ENCODE peak calls at places on chromosome 1, in nine cellular contexts. T is kidney; U is uterus; S is GM23338; O is OCI-LY7; F is CD8-positive, alpha-beta T cell; B is fibroblast of lung; D is SJSA1; K is neuronal stem cell. Q is an unnamed sample.
A peak's percentile ranks its signal among the peaks of the same experiment; 100 is the strongest.

GRCh38 chr1:45752441-45753052 is 2.1 kb upstream of the IPP start:
- DNase-seq in T (no peak), U (no peak), S (no peak), O (no peak), F (no peak), B (peak; percentile 44), D (no peak), K (no peak), Q (no peak)

GRCh38 chr1:205547932-205548827 is 43.7 kb downstream of the CDK18 start:
- DNase-seq in T (no peak), U (no peak), S (no peak), O (no peak), F (no peak), B (no peak), D (peak; percentile 34), K (no peak), Q (no peak)

GRCh38 chr1:22039594-22040347 is 12.7 kb upstream of the CDC42 start:
- DNase-seq in T (peak; percentile 87), U (peak; percentile 37), S (peak; percentile 74), O (peak; percentile 92), F (peak; percentile 96), B (peak; percentile 89), D (no peak), K (no peak), Q (no peak)

GRCh38 chr1:243547906-243548305 is 292.1 kb downstream of the SDCCAG8 start:
- DNase-seq in T (no peak), U (no peak), S (no peak), O (no peak), F (no peak), B (no peak), D (no peak), K (no peak), Q (no peak)

GRCh38 chr1:3236955-3237354 is 168.0 kb downstream of the PRDM16 start:
- DNase-seq in T (no peak), U (no peak), S (no peak), O (no peak), F (no peak), B (no peak), D (no peak), K (no peak), Q (no peak)

GRCh38 chr1:176858421-176858916 is 306.0 kb downstream of the ASTN1 start:
- DNase-seq in T (no peak), U (no peak), S (no peak), O (no peak), F (no peak), B (no peak), D (no peak), K (no peak), Q (no peak)

GRCh38 chr1:44103270-44104131 is 15.1 kb upstream of the KLF17 start:
- DNase-seq in T (no peak), U (no peak), S (peak; percentile 73), O (no peak), F (no peak), B (peak; percentile 24), D (peak; percentile 12), K (no peak), Q (no peak)

GRCh38 chr1:201539561-201540404 is 856 bp downstream of the NAV1 start:
- DNase-seq in T (peak; percentile 85), U (peak; percentile 60), S (peak; percentile 75), O (no peak), F (no peak), B (peak; percentile 49), D (peak; percentile 82), K (no peak), Q (peak; percentile 88)

GRCh38 chr1:164630626-164631396 is 71.8 kb downstream of the PBX1 start:
- DNase-seq in T (no peak), U (no peak), S (no peak), O (no peak), F (no peak), B (no peak), D (no peak), K (no peak), Q (no peak)

GRCh38 chr1:164628758-164629157 is 69.8 kb downstream of the PBX1 start:
- DNase-seq in T (no peak), U (no peak), S (peak; percentile 55), O (no peak), F (no peak), B (no peak), D (no peak), K (no peak), Q (no peak)

GRCh38 chr1:164631751-164632150 is 72.8 kb downstream of the PBX1 start:
- DNase-seq in T (no peak), U (no peak), S (no peak), O (no peak), F (no peak), B (no peak), D (no peak), K (no peak), Q (no peak)

GRCh38 chr1:164625004-164625617 is 66.1 kb downstream of the PBX1 start:
- DNase-seq in T (no peak), U (no peak), S (peak; percentile 51), O (peak; percentile 2), F (no peak), B (no peak), D (no peak), K (no peak), Q (no peak)

DNA sequence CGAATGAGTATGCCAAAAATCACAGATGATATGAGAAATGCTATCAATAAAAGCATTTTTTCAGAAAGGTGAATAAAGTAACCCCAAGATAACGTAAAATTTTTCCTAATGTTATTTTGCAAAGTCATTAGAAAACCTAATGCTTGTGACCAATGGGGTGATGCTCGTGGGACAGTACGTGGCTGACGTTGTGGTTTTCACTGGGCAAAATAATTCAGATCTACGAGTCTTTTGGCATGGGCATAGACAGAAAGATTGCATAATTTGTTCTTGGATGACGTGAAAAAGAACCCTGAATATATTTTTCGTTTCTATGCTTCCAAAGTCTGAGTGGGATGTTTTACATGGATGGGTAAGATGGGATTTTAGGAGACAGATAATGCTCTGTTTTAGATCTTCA is 71.0 kb downstream of the PBX1 start:
- DNase-seq in T (no peak), U (no peak), S (no peak), O (no peak), F (no peak), B (no peak), D (no peak), K (no peak), Q (no peak)
- H3K4me1 ChIP-seq in T (peaks cover 10% of the 10 kb centered on the region), U (peaks cover 13% of the 10 kb centered on the region), S (peaks cover 42% of the 10 kb centered on the region), O (no peaks in the 10 kb centered on the region), F (no peaks in the 10 kb centered on the region), B (no peaks in the 10 kb centered on the region), D (no peaks in the 10 kb centered on the region), K (peaks cover 8% of the 10 kb centered on the region), Q (no peaks in the 10 kb centered on the region)

GRCh38 chr1:92756537-92756936 is 28.4 kb downstream of the EVI5 start:
- DNase-seq in T (no peak), U (no peak), S (no peak), O (no peak), F (no peak), B (peak; percentile 79), D (no peak), K (no peak), Q (no peak)

GRCh38 chr1:92762355-92762754 is 22.6 kb downstream of the EVI5 start:
- DNase-seq in T (no peak), U (no peak), S (no peak), O (no peak), F (no peak), B (no peak), D (no peak), K (no peak), Q (no peak)

GRCh38 chr1:92755541-92756351 is 29.2 kb downstream of the EVI5 start:
- DNase-seq in T (no peak), U (peak; percentile 21), S (no peak), O (no peak), F (no peak), B (peak; percentile 85), D (no peak), K (no peak), Q (peak; percentile 65)

GRCh38 chr1:92764116-92764515 is 20.8 kb downstream of the EVI5 start:
- DNase-seq in T (no peak), U (no peak), S (no peak), O (no peak), F (no peak), B (no peak), D (no peak), K (no peak), Q (no peak)

DNA sequence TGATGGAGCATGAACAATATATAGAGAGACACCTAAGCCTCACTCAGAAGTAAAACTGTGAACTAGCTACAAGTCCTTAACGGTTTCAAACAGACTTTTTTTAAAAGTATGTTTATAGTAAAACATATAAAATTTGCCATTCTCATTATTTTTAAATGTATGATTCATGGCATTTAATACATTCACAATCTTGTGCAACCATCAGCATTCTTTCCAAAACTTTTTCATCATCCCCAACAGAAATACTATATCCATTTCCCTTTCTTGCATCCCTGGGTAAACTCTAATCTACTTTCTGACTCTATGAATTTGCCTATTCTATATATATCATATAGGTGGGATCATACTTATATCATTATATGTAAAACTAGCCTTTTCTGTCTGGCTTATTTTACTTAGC is 25.5 kb downstream of the EVI5 start:
- DNase-seq in T (no peak), U (no peak), S (no peak), O (no peak), F (no peak), B (peak; percentile 79), D (no peak), K (no peak), Q (no peak)
- H3K4me1 ChIP-seq in T (no peaks in the 10 kb centered on the region), U (no peaks in the 10 kb centered on the region), S (no peaks in the 10 kb centered on the region), O (no peaks in the 10 kb centered on the region), F (no peaks in the 10 kb centered on the region), B (peaks cover 12% of the 10 kb centered on the region), D (no peaks in the 10 kb centered on the region), K (no peaks in the 10 kb centered on the region), Q (no peaks in the 10 kb centered on the region)

GRCh38 chr1:184463680-184464079 is 76.9 kb downstream of the C1orf21 start:
- DNase-seq in T (no peak), U (no peak), S (no peak), O (no peak), F (no peak), B (no peak), D (no peak), K (no peak), Q (no peak)

GRCh38 chr1:184462170-184462569 is 75.3 kb downstream of the C1orf21 start:
- DNase-seq in T (no peak), U (no peak), S (no peak), O (no peak), F (no peak), B (no peak), D (no peak), K (no peak), Q (no peak)

GRCh38 chr1:184464757-184465156 is 77.9 kb downstream of the C1orf21 start:
- DNase-seq in T (no peak), U (no peak), S (no peak), O (no peak), F (no peak), B (no peak), D (no peak), K (no peak), Q (no peak)

GRCh38 chr1:184462990-184463389 is 76.2 kb downstream of the C1orf21 start:
- DNase-seq in T (no peak), U (no peak), S (no peak), O (no peak), F (no peak), B (no peak), D (no peak), K (no peak), Q (no peak)

DNA sequence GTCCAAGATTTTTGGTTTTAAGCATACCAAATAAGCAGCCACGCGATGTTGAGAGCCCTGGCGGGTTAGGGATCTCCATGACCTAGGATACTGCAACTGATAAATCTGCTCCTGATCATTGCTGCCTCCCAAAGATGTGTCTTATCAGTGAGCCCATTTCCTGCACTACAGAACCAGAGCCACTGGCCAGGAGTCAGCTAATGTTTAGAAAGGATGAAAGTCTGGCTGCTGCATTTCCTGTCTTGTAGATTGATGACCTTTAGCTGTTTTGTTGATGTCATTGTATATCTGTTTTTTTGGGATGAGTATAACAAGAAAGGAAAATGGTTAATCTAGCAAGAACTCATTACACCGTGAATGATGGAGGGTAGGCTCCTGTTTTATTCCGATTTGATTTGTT is 74.5 kb downstream of the C1orf21 start:
- DNase-seq in T (no peak), U (no peak), S (no peak), O (no peak), F (no peak), B (no peak), D (no peak), K (no peak), Q (no peak)
- H3K4me1 ChIP-seq in T (no peaks in the 10 kb centered on the region), U (peaks cover 6% of the 10 kb centered on the region), S (peaks cover 27% of the 10 kb centered on the region), O (no peaks in the 10 kb centered on the region), F (no peaks in the 10 kb centered on the region), B (peaks cover 2% of the 10 kb centered on the region), D (no peaks in the 10 kb centered on the region), K (peaks cover 11% of the 10 kb centered on the region), Q (no peaks in the 10 kb centered on the region)

GRCh38 chr1:31959941-31960340 is 21.8 kb upstream of the PTP4A2 start:
- DNase-seq in T (no peak), U (peak; percentile 52), S (no peak), O (no peak), F (no peak), B (no peak), D (no peak), K (no peak), Q (no peak)
- H3K4me1 ChIP-seq in T (peaks cover 4% of the 10 kb centered on the region), U (peaks cover 7% of the 10 kb centered on the region), S (peaks cover 7% of the 10 kb centered on the region), O (peaks cover 25% of the 10 kb centered on the region), F (peaks cover 35% of the 10 kb centered on the region), B (peaks cover 5% of the 10 kb centered on the region), D (peaks cover 18% of the 10 kb centered on the region), K (peaks cover 6% of the 10 kb centered on the region), Q (peaks cover 21% of the 10 kb centered on the region)

Q was measured in tibial artery.